ENCODE peak calls at places on chromosomes 5 and 9, in nine cellular contexts. J is effector memory CD4-positive, alpha-beta T cell; Z is ovary; V is AG10803; B is AG04450; Y is dorsolateral prefrontal cortex; X is foreskin fibroblast; E is fibroblast of the aortic adventitia; H is lower leg skin. Q is an unnamed sample.

GRCh38 chr9:92980085-92980745 is 32.9 kb downstream of the FGD3 start:
- DNase-seq in J (no peak), Z (no peak), V (no peak), B (no peak), Y (no peak), X (no peak), E (no peak), H (peak), Q (no peak)

GRCh38 chr5:102582706-102583105 is 83.9 kb upstream of the SLCO6A1 start:
- DNase-seq in J (no peak), Z (no peak), V (peak), B (no peak), Y (no peak), X (no peak), E (no peak), H (no peak), Q (no peak)

GRCh38 chr9:15889555-15889954 is 336.7 kb downstream of the CCDC171 start:
- DNase-seq in J (no peak), Z (no peak), V (peak), B (no peak), Y (no peak), X (peak), E (peak), H (no peak), Q (peak)

GRCh38 chr5:93296338-93296737 is 284.7 kb downstream of the NR2F1-AS1 start:
- DNase-seq in J (no peak), Z (no peak), V (no peak), B (no peak), Y (no peak), X (no peak), E (no peak), H (no peak), Q (no peak)

GRCh38 chr5:15105799-15106393 is 234.3 kb upstream of the ANKH start:
- DNase-seq in J (no peak), Z (no peak), V (peak), B (no peak), Y (peak), X (peak), E (peak), H (no peak), Q (peak)

GRCh38 chr5:42691413-42691861 is 65.2 kb upstream of the CCDC152 start:
- DNase-seq in J (no peak), Z (no peak), V (peak), B (no peak), Y (no peak), X (peak), E (peak), H (no peak), Q (peak)

GRCh38 chr5:159874308-159874707 is 42.0 kb upstream of the ADRA1B start:
- DNase-seq in J (no peak), Z (no peak), V (no peak), B (no peak), Y (no peak), X (peak), E (no peak), H (no peak), Q (peak)

GRCh38 chr5:169173372-169173771 is 127.6 kb downstream of the SLIT3 start:
- DNase-seq in J (no peak), Z (no peak), V (peak), B (no peak), Y (no peak), X (no peak), E (peak), H (no peak), Q (no peak)

GRCh38 chr5:61162010-61162831 is at the start of gene SMIM15:
- DNase-seq in J (peak), Z (peak), V (peak), B (peak), Y (peak), X (peak), E (peak), H (peak), Q (peak)

GRCh38 chr5:172854451-172854871 is 20.4 kb downstream of the ERGIC1 start:
- DNase-seq in J (no peak), Z (peak), V (peak), B (no peak), Y (no peak), X (no peak), E (peak), H (peak), Q (no peak)

GRCh38 chr5:74954919-74955318 is 88.7 kb upstream of the FAM169A start:
- DNase-seq in J (no peak), Z (no peak), V (peak), B (peak), Y (no peak), X (no peak), E (peak), H (no peak), Q (peak)

GRCh38 chr9:4292781-4293180 is 7.1 kb downstream of the GLIS3 start:
- DNase-seq in J (no peak), Z (no peak), V (peak), B (no peak), Y (no peak), X (no peak), E (peak), H (no peak), Q (no peak)
- H3K4me3 ChIP-seq in J (no peak), Z (no peak), V (no peak), B (no peak), Y (no peak), X (no peak), E (no peak), H (no peak), Q (no peak)

GRCh38 chr9:132591244-132591643 is 8.8 kb downstream of the BARHL1 start:
- DNase-seq in J (no peak), Z (no peak), V (no peak), B (no peak), Y (no peak), X (no peak), E (no peak), H (no peak), Q (no peak)
- H3K4me3 ChIP-seq in J (no peak), Z (no peak), V (no peak), B (no peak), Y (no peak), X (no peak), E (no peak), H (no peak), Q (no peak)

DNA sequence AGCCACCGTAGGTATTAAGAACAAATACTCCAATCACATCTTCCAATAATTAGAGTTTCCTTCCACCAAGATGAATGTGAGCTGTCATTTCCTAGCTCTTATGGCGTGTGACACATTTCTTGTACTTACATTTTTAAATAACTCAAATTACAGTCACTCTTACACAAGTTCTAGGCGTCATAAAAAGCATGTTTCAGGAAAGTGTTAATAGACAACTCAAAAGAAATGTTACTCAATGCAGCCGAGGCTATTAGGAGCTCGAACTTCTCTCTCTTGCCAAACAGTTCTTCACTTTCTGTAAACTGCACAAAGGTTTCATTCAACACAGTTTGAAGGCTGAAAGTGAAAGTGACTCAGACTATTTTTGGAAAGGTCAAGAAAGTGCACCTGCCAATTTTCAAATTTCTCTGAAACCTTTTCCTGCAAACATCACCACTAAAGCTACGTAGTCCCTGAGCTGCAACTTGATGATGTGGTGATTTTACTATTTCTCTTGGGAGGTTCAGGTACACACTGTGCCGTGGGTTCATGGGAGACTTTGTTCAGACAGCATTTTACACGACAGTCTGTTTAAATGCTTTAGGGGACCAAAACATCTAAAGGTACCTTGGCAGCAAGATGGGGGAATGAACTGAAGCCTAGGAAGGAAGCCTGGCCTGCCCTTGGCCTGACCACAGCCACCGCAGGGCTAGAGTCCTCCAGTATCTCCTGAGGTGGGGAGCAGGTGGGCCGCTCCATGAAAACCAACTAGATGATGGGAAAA is 153.6 kb downstream of the AUH start:
- DNase-seq in J (no peak), Z (no peak), V (peak), B (no peak), Y (no peak), X (no peak), E (peak), H (no peak), Q (peak)
- H3K4me3 ChIP-seq in J (peak), Z (no peak), V (peak), B (no peak), Y (no peak), X (no peak), E (no peak), H (no peak), Q (no peak)

GRCh38 chr5:10736808-10737207 is 24.2 kb downstream of the DAP start:
- DNase-seq in J (no peak), Z (no peak), V (no peak), B (no peak), Y (no peak), X (no peak), E (no peak), H (no peak), Q (no peak)
- H3K4me3 ChIP-seq in J (no peak), Z (no peak), V (no peak), B (no peak), Y (no peak), X (no peak), E (no peak), H (no peak), Q (no peak)

GRCh38 chr5:122067330-122067885 is 10.7 kb downstream of the LOX start:
- DNase-seq in J (no peak), Z (no peak), V (no peak), B (no peak), Y (no peak), X (no peak), E (no peak), H (no peak), Q (no peak)
- H3K4me3 ChIP-seq in J (no peak), Z (no peak), V (no peak), B (no peak), Y (no peak), X (no peak), E (no peak), H (no peak), Q (no peak)

GRCh38 chr5:71782393-71782770 is 63.3 kb downstream of the CARTPT start:
- DNase-seq in J (no peak), Z (no peak), V (no peak), B (no peak), Y (no peak), X (no peak), E (no peak), H (no peak), Q (no peak)

GRCh38 chr5:71786337-71787060 is 67.4 kb downstream of the CARTPT start:
- DNase-seq in J (no peak), Z (no peak), V (no peak), B (no peak), Y (no peak), X (no peak), E (no peak), H (no peak), Q (no peak)

GRCh38 chr5:71782771-71783770 is 64.0 kb downstream of the CARTPT start:
- DNase-seq in J (no peak), Z (peak), V (peak), B (peak), Y (peak), X (peak), E (peak), H (peak), Q (peak)

GRCh38 chr5:71780597-71780996 is 61.5 kb downstream of the CARTPT start:
- DNase-seq in J (no peak), Z (no peak), V (no peak), B (no peak), Y (no peak), X (no peak), E (no peak), H (no peak), Q (no peak)

DNA sequence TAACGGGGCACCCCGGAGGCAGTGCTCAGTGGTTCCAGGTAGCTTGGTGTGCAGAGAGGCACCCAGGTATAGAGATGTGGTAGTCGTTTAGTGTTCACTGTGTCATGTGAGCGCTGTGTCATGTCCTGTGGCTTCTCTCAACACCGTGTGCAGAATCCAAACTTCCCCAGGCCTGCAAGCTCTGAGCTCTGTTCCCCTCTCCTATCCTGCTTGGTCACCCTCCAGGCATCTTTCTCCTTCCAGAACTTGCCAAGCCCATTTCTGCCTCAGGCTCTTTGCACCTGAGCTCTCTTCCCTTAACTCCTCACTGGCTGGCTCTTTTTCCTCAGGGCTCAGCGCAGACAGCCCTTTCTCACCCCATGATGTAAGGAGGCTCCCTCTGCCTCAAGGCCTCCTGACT is 64.8 kb downstream of the CARTPT start:
- DNase-seq in J (no peak), Z (no peak), V (no peak), B (no peak), Y (no peak), X (no peak), E (no peak), H (no peak), Q (no peak)
- H3K4me3 ChIP-seq in J (no peak), Z (no peak), V (no peak), B (no peak), Y (no peak), X (no peak), E (no peak), H (no peak), Q (no peak)

DNA sequence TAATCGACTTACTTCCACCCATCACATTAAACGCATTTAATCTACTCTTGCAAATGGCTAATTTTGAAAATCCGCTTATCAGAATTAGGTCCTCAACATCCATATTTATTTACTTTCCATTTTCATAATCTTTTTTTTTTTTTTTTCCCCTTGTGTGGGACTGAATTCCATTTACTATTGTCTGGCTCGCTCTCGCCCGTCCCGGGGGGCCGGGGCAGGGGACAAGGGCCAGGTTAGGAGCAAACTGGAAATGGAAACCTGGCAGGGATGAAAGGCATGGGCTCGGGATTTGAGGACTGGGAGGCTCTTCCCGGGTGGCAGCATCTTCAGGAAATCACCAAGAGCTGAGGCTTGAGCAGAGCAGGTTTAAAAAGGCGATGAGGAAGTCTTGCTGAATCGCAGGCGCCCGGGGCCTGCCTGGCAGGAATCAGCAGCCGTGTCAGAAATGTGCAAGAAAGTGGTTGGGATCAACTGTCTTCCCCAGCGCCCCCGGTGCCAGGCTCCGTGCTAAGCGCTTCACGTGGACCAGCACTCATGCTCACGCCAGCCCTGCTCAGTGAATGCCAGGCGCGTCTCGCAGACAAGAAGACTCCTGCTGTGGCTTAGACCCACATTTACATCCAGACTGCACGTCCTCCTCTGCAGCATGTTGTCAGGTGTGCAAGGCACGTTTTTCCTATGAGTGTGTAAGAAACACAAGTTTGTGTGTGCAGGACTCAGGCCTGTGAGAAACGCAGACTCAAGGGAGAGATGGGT is 66.4 kb upstream of the UNC5A start:
- DNase-seq in J (no peak), Z (no peak), V (no peak), B (no peak), Y (peak), X (no peak), E (no peak), H (peak), Q (no peak)
- H3K4me3 ChIP-seq in J (no peak), Z (no peak), V (no peak), B (no peak), Y (peak), X (no peak), E (no peak), H (no peak), Q (no peak)

DNA sequence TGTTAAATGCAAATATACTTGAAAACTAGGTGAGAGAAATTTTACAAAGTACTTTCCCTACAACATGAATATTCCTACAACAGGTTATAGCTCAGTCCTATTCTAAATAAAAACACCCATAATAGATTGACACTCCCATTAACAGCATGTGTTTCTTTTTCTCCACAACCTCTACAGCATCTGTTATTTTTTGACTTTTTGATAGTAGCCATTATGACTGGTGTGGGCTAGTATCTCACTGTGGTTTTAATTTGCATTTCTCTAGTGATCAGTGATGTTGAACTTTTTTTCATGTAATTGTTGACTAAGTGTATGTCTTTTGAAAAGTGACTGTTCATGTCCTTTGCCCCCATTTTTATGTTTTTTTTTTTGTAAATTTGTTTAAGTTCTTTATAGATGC is 1506.1 kb upstream of the CDH9 start:
- DNase-seq in J (no peak), Z (no peak), V (no peak), B (no peak), Y (no peak), X (no peak), E (no peak), H (no peak), Q (no peak)
- H3K4me3 ChIP-seq in J (no peak), Z (no peak), V (no peak), B (no peak), Y (no peak), X (no peak), E (no peak), H (no peak), Q (no peak)

DNA sequence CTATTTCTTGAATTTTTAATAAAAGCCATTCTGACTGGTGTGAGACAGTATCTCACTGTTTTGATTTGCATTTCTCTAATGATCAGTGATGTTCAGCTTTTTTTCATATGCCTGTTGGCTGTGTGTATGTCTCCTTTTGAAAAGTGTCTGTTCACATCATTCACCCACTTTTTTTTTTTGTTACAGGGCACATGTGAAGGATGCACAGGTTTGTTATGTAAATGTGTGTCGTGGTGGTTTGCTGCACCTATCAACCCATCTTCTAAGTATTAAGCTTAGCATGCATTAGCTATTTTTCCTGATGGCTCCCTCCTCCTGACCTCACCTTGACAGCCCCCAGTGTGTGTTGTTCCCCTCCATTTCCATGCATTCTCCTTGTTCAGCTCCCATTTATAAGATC is 39.3 kb upstream of the IFNE start:
- DNase-seq in J (no peak), Z (no peak), V (no peak), B (no peak), Y (no peak), X (no peak), E (no peak), H (no peak), Q (no peak)
- H3K4me3 ChIP-seq in J (no peak), Z (no peak), V (no peak), B (no peak), Y (no peak), X (no peak), E (no peak), H (no peak), Q (no peak)

GRCh38 chr5:134115806-134116175 is 1.3 kb downstream of the TCF7 start:
- DNase-seq in J (no peak), Z (no peak), V (no peak), B (no peak), Y (no peak), X (no peak), E (no peak), H (no peak), Q (no peak)
- H3K4me3 ChIP-seq in J (peak), Z (no peak), V (no peak), B (peak), Y (no peak), X (peak), E (peak), H (no peak), Q (no peak)